ENCODE peak calls at places on chromosomes 11 and 22, in four cellular contexts. S is H1, X is GM13977, B is tibial nerve. M is an unnamed sample.

GRCh38 chr22:50699754-50700386 is 27.2 kb downstream of the SHANK3 start:
- DNase-seq in S (peak), X (no peak), B (no peak), M (no peak)

GRCh38 chr11:43547900-43548381 is 132.6 kb upstream of the HSD17B12 start:
- DNase-seq in S (no peak), X (no peak), B (no peak), M (no peak)

GRCh38 chr11:128775513-128775912 is 81.6 kb downstream of the FLI1 start:
- DNase-seq in S (no peak), X (no peak), B (no peak), M (no peak)

GRCh38 chr11:86741489-86742435 is 58.6 kb upstream of the PRSS23 start:
- DNase-seq in S (no peak), X (no peak), B (no peak), M (no peak)

GRCh38 chr22:39959640-39960447 is at the start of gene TMA7B:
- DNase-seq in S (no peak), X (no peak), B (no peak), M (no peak)

GRCh38 chr11:12745787-12746186 is 71.6 kb downstream of the TEAD1 start:
- DNase-seq in S (no peak), X (no peak), B (no peak), M (no peak)

GRCh38 chr11:59172345-59173079 is 580 bp downstream of the DTX4 start:
- DNase-seq in S (no peak), X (peak), B (no peak), M (no peak)

GRCh38 chr11:72230764-72231365 is 6.3 kb downstream of the INPPL1 start:
- DNase-seq in S (no peak), X (peak), B (no peak), M (no peak)

GRCh38 chr11:58621586-58622262 is 741 bp upstream of the CNTF start:
- DNase-seq in S (no peak), X (peak), B (no peak), M (no peak)

GRCh38 chr11:14288189-14288935 is 70.6 kb downstream of the RRAS2 start:
- DNase-seq in S (no peak), X (no peak), B (no peak), M (no peak)

GRCh38 chr11:65646921-65647701 is 9.2 kb downstream of the SIPA1 start:
- DNase-seq in S (no peak), X (no peak), B (no peak), M (no peak)

GRCh38 chr22:44698531-44699421 is 3.2 kb upstream of the PRR5 start:
- DNase-seq in S (no peak), X (no peak), B (peak), M (no peak)

GRCh38 chr11:62791501-62792192 is at the start of gene TMEM223:
- DNase-seq in S (no peak), X (peak), B (peak), M (peak)
- TF ChIP-seq CTCF in S (no peak), X (no peak), B (peak), M (no peak)

GRCh38 chr11:113855803-113856202 is 19.6 kb downstream of the USP28 start:
- DNase-seq in S (no peak), X (no peak), B (no peak), M (no peak)

GRCh38 chr11:113859665-113860064 is 15.7 kb downstream of the USP28 start:
- DNase-seq in S (no peak), X (no peak), B (no peak), M (no peak)

GRCh38 chr11:113862430-113862829 is 12.9 kb downstream of the USP28 start:
- DNase-seq in S (no peak), X (no peak), B (no peak), M (no peak)

DNA sequence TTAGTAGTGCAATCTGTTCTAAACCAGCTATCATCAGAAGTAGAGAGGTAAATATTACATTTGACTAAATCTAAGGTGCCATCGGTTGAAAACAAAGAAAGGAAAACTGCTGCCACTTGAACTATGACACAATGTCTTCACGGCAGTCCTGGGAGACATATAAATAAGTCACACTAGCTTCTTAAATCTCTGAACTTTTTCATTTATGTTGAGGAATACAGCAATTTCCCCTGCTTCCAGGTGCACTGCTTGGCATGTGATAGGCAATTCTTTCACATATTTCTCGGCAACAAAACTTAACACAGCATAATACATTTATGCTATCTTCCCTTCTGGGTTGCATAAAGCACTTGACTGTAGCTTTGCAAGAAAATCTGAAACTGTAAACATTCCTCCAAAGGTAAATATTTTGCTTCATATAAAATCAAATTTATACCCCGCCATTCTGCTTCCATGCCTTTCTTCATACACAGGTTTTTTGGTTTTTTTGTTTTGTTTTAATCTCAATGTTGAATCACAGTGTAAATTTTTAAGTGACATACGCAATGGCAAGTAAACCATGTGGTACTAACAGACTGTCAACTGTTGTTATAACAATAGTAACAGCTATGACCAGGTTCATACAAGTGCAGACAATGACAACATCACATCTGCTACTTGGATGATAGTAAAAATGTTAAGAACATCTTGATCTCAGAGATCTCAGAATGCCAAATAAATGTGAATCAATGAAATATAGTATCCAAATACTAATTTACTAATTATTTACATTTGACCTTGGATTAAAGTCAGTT is 18.2 kb downstream of the USP28 start:
- DNase-seq in S (no peak), X (no peak), B (no peak), M (no peak)
- TF ChIP-seq CTCF in S (no peak), X (no peak), B (no peak), M (no peak)

DNA sequence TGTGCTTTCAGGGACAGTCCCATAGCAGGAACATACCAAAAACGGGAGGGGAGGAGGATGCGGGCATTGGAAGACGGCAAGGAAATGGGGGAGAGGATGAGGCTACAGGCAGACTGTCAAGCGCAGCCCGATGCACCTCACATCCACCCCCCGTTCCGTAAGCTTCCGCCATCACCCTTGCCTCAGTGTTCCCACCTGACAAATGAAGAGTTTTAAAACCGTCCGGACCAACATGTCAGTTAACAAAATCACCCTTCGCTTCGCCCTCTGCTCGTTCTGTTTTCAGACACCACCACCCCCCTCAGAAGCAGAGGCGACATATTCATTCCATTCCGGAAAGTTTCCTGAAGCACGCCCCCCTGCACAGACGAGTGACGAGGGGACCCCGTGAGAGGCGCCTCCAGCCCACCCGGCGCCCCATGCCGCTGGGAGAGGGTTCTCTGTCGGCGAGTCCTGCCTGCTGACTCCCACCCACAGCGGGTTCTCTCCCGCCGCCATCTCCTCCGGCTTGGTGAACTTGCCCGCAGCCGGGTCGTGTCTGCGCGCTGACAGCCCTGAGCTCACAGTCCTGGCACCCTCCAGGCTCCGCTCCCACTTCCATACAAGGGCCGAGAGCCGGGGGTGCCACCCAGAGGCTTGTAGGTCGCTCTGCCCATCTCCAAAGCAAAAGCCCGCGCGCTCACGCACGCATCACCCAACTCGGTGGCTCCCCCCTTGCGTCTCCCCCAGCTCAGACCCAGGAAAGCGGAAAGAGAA is 1.5 kb downstream of the IGSF9B start:
- DNase-seq in S (no peak), X (no peak), B (no peak), M (no peak)
- TF ChIP-seq CTCF in S (no peak), X (no peak), B (no peak), M (no peak)

GRCh38 chr11:24239930-24240329 is 256.9 kb upstream of the LUZP2 start:
- DNase-seq in S (no peak), X (no peak), B (no peak), M (no peak)

GRCh38 chr11:24239016-24239720 is 257.7 kb upstream of the LUZP2 start:
- DNase-seq in S (no peak), X (no peak), B (no peak), M (no peak)

GRCh38 chr11:24234822-24235508 is 261.9 kb upstream of the LUZP2 start:
- DNase-seq in S (no peak), X (no peak), B (no peak), M (no peak)

DNA sequence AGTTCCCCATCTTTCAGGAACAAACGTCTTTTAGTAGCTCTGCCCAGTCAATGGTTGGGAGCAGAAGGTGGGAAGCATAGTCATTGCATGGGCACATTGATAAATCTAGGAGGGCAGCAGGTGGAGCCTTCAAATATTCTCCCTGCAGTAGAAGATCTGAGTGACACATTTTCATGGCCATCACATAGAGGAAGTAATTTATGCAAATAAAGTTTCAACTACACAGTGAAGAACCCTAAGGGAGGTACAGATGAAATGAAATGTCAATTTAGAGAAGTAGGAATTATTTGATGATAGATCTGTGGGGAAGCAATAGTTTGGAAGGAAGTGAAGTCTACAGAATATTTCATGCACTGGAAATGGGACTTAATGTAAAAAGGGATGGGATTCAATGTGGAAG is 256.4 kb upstream of the LUZP2 start:
- DNase-seq in S (no peak), X (no peak), B (no peak), M (no peak)
- TF ChIP-seq CTCF in S (no peak), X (no peak), B (no peak), M (no peak)

GRCh38 chr11:122853261-122853660 is 15.0 kb downstream of the CRTAM start:
- DNase-seq in S (no peak), X (no peak), B (no peak), M (no peak)

GRCh38 chr11:122847437-122847836 is 9.1 kb downstream of the CRTAM start:
- DNase-seq in S (no peak), X (no peak), B (no peak), M (no peak)

GRCh38 chr11:122852071-122852831 is 14.0 kb downstream of the CRTAM start:
- DNase-seq in S (no peak), X (no peak), B (no peak), M (no peak)

GRCh38 chr11:122851366-122852011 is 13.2 kb downstream of the CRTAM start:
- DNase-seq in S (no peak), X (peak), B (no peak), M (no peak)

DNA sequence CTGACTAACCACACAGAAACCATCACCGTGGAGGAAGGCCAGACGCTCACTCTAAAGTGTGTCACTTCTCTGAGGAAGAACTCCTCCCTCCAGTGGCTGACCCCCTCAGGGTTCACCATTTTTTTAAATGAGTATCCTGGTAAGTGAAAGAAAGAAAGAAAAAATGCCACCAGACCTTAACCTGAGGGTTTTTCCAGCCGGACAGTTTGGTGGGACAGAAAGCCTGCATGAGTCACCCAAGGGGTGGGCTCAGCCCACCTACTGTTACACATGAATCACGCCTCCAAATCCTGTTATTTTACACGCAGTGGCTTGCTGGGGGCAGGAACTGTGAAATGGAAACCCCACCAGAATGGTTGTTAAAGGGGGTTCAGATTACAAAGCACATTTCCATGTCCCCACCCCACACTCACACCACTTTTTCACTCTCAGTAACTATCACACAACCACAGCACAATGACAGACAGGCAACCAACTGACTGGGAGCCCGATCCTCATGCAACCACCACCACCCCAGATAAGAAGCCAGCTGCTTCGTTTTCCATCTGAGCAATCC is 11.9 kb downstream of the CRTAM start:
- DNase-seq in S (no peak), X (no peak), B (no peak), M (no peak)
- TF ChIP-seq CTCF in S (no peak), X (no peak), B (no peak), M (no peak)

GRCh38 chr11:63970902-63971301 is 3.5 kb upstream of the COX8A start:
- DNase-seq in S (no peak), X (no peak), B (no peak), M (no peak)

GRCh38 chr11:63978551-63979235 is 4.3 kb downstream of the COX8A start:
- DNase-seq in S (no peak), X (no peak), B (no peak), M (no peak)

GRCh38 chr11:63979426-63979825 is 5.0 kb downstream of the COX8A start:
- DNase-seq in S (no peak), X (no peak), B (no peak), M (no peak)

GRCh38 chr11:63974259-63975143 is at the start of gene COX8A:
- DNase-seq in S (peak), X (peak), B (peak), M (peak)
- TF ChIP-seq CTCF in S (no peak), X (peak), B (no peak), M (no peak)